ENCODE peak calls at places on chromosomes 11 and 22, in eight cellular contexts. K is mammary epithelial cell; U is DND-41; I is IMR-90; H is SK-N-SH; W is CD8-positive, alpha-beta T cell; L is A549; D is adipocyte. X is an unnamed sample. For H3K4me1 and H3K9me3, the result is how much of the 10 kb centered on the place peaks cover.

GRCh38 chr11:25981998-25982397 is 349.9 kb upstream of the ANO3 start:
- DNase-seq in K (peak), U (no peak), I (peak), H (peak), W (no peak), L (peak), D (peak), X (no peak)

GRCh38 chr11:1458340-1459218 is 28.0 kb downstream of the MOB2 start:
- DNase-seq in K (no peak), U (no peak), I (peak), H (peak), W (no peak), L (no peak), D (peak), X (peak)

GRCh38 chr11:67466367-67466766 is 2.7 kb downstream of the TMEM134 start:
- DNase-seq in K (no peak), U (no peak), I (no peak), H (no peak), W (no peak), L (no peak), D (no peak), X (no peak)

GRCh38 chr11:85627332-85627997 is at the start of gene DLG2:
- DNase-seq in K (peak), U (no peak), I (peak), H (peak), W (no peak), L (no peak), D (peak), X (no peak)

GRCh38 chr11:35013514-35014191 is 97.2 kb downstream of the PDHX start:
- DNase-seq in K (no peak), U (no peak), I (no peak), H (no peak), W (peak), L (no peak), D (peak), X (no peak)

GRCh38 chr11:32562839-32563599 is 20.6 kb upstream of the EIF3M start:
- DNase-seq in K (no peak), U (no peak), I (peak), H (no peak), W (no peak), L (no peak), D (peak), X (no peak)

GRCh38 chr22:50247748-50248147 is 2.9 kb upstream of the TUBGCP6 start:
- DNase-seq in K (no peak), U (no peak), I (peak), H (peak), W (no peak), L (no peak), D (peak), X (peak)

GRCh38 chr22:36879775-36880174 is 19.0 kb downstream of the NCF4 start:
- DNase-seq in K (no peak), U (no peak), I (no peak), H (no peak), W (no peak), L (no peak), D (peak), X (no peak)

GRCh38 chr22:41831383-41831782 is 1.5 kb upstream of the SREBF2 start:
- DNase-seq in K (no peak), U (peak), I (no peak), H (no peak), W (no peak), L (no peak), D (peak), X (no peak)

GRCh38 chr22:44449061-44449682 is 48.9 kb downstream of the RTL6 start:
- DNase-seq in K (peak), U (no peak), I (peak), H (no peak), W (no peak), L (peak), D (peak), X (no peak)

GRCh38 chr11:78607691-78608090 is 33.0 kb upstream of the NARS2 start:
- DNase-seq in K (no peak), U (no peak), I (no peak), H (no peak), W (no peak), L (no peak), D (no peak), X (no peak)

GRCh38 chr11:78606667-78607066 is 32.0 kb upstream of the NARS2 start:
- DNase-seq in K (peak), U (no peak), I (no peak), H (no peak), W (no peak), L (no peak), D (no peak), X (no peak)

GRCh38 chr11:78605296-78605695 is 30.6 kb upstream of the NARS2 start:
- DNase-seq in K (peak), U (no peak), I (peak), H (no peak), W (no peak), L (no peak), D (no peak), X (no peak)
- H3K4me3 ChIP-seq in K (no peak), U (no peak), I (no peak), H (no peak), W (no peak), L (no peak), D (no peak), X (no peak)

DNA sequence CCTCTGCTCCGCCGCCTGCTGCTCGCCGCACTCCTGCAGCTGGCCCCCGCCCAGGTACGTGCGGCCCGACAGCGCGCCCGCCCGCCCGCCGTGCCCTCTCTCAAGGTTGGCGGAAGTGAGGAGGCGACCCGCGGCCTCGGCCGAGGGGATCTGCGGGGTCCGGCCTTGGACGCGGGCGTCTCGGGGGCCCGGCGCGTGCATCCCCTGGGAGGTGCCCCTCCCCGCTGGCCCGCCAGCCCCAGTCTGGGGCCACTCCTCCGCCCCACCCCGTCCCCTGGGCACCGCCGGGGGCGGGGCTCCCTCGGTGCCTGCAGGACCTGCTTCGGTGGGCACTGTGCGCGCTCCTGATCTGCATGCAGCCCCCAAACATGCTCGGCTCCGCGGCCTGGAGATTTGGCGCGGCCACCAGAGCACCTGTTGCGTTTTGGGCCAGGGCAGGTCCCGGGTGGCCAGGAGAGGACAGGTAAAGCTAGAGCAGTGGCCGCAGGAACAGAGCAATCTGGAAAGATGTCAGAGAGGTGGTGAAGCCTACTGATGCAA is 526 bp downstream of the VEGFB start:
- DNase-seq in K (peak), U (peak), I (no peak), H (peak), W (peak), L (no peak), D (no peak), X (peak)
- H3K4me1 ChIP-seq in K (under half), U (half or more), I (under half), H (under half), W (under half), L (under half), D (under half), X (under half)

DNA sequence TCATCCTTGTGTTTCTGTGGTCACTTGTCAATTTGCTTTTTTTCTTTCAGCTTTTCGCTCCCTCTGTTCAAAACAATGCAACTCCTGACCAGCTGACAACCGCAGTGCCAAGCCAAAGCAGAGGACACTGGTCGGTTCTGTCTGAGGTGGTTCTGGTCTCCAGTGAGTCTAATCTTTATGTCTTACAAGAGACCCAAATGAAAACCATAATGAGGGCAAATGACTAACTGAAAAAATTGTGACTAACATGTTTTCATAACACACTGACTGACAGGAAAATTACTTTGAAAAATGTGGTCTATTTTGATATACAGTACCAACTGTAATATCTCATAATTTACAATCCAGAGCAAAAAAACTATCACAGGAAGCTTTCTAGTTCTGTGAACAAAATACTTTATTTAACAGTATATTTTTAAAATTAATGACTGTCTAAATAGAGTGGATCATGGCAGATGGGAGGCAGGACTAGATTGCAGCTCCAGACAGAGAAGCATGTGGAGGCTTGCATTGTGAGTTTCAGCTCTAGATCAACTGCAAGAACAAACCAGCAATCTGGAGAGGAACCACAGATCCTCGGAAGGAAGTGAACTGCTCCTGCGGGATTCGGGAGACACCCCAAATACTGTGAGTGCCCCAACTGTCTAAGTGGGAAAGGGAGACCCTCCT is 311.8 kb downstream of the SBF2 start:
- DNase-seq in K (peak), U (no peak), I (no peak), H (no peak), W (no peak), L (no peak), D (peak), X (no peak)
- H3K9me3 ChIP-seq in K (under half), U (under half), I (under half), H (under half), W (under half), L (under half), D (under half), X (under half)

GRCh38 chr11:107545101-107545514 is 20.4 kb downstream of the ALKBH8 start:
- DNase-seq in K (peak), U (no peak), I (peak), H (no peak), W (no peak), L (no peak), D (peak), X (no peak)
- H3K4me3 ChIP-seq in K (no peak), U (no peak), I (no peak), H (no peak), W (no peak), L (no peak), D (no peak), X (no peak)

DNA sequence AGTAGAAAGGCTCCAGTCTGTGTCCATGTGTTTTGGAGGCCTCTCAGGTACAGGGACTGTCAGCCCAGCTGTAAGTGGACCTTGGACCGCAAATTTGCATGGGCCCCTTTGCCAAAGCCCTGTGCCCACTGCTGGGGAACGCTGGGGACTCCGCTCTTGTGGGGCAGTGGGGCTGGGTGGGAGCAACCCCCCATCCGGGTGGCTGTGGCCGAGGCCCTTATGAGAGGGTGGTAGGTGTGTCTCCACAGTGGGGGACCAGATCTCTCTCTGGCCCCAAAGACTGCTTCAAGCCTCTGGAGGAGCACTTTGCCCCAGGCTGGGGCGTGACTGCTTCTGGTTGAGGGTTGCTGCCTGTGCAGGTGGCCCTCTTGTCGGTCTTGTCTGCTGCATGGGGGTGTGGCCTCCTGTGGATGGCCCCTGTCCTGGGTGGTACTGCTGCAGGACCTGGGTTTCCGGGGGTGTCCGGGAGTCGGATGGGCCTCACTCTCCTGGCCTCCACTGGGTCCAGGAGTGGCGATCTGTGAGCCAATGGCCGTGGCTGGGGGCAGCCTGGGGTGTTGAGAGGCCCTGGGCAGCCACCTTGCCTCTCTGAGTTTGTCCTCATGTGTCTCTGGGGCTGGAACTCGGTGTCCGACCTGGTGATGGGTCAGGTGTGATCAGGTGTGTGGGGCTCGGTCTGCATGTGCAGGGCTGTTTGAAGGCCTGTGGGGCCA is 15.9 kb downstream of the KCNQ1 start:
- DNase-seq in K (no peak), U (no peak), I (no peak), H (no peak), W (no peak), L (no peak), D (no peak), X (no peak)
- H3K4me1 ChIP-seq in K (under half), U (under half), I (under half), H (under half), W (half or more), L (under half), D (under half), X (under half)

GRCh38 chr22:47987885-47988515 is 1225.5 kb downstream of the TBC1D22A start:
- DNase-seq in K (no peak), U (no peak), I (no peak), H (no peak), W (no peak), L (no peak), D (no peak), X (no peak)
- H3K9me3 ChIP-seq in K (under half), U (under half), I (under half), H (under half), W (under half), L (under half), D (under half), X (under half)

X was measured in HAP-1.